ENCODE peak calls at places on chromosomes 6 and 20, in seven cellular contexts. One of them, this sample, is unnamed.
A peak's percentile ranks its signal among the peaks of the same experiment; 100 is the strongest.

GRCh38 chr6:52603000-52603795 is 26.3 kb upstream of the TRAM2 start:
- DNase-seq in NCI-H2081: no peak
- DNase-seq in SHP77: no peak
- DNase-seq in NCI-H1436 treated with DMSO at 0.1 percent for 48 hours: no peak
- DNase-seq in ureter: no peak
- DNase-seq in amygdala: no peak
- DNase-seq in GM12865: peak; percentile 44
- DNase-seq in this sample: no peak

GRCh38 chr6:118705799-118706481 is 54.5 kb upstream of the CEP85L start:
- DNase-seq in NCI-H2081: no peak
- DNase-seq in SHP77: no peak
- DNase-seq in NCI-H1436 treated with DMSO at 0.1 percent for 48 hours: no peak
- DNase-seq in ureter: no peak
- DNase-seq in amygdala: no peak
- DNase-seq in GM12865: peak; percentile 58
- DNase-seq in this sample: no peak

GRCh38 chr6:165183071-165183470 is 126.3 kb downstream of the C6orf118 start:
- DNase-seq in NCI-H2081: no peak
- DNase-seq in SHP77: no peak
- DNase-seq in NCI-H1436 treated with DMSO at 0.1 percent for 48 hours: no peak
- DNase-seq in ureter: no peak
- DNase-seq in amygdala: no peak
- DNase-seq in GM12865: no peak
- DNase-seq in this sample: no peak

GRCh38 chr6:5175635-5176034 is 85.1 kb downstream of the LYRM4 start:
- DNase-seq in NCI-H2081: no peak
- DNase-seq in SHP77: no peak
- DNase-seq in NCI-H1436 treated with DMSO at 0.1 percent for 48 hours: no peak
- DNase-seq in ureter: no peak
- DNase-seq in amygdala: no peak
- DNase-seq in GM12865: peak; percentile 46
- DNase-seq in this sample: no peak

GRCh38 chr20:2865101-2865500 is 8.2 kb upstream of the PTPRA start:
- DNase-seq in NCI-H2081: no peak
- DNase-seq in SHP77: no peak
- DNase-seq in NCI-H1436 treated with DMSO at 0.1 percent for 48 hours: no peak
- DNase-seq in ureter: no peak
- DNase-seq in amygdala: no peak
- DNase-seq in GM12865: no peak
- DNase-seq in this sample: no peak

GRCh38 chr20:13670160-13670559 is 31.4 kb upstream of the TASP1 start:
- DNase-seq in NCI-H2081: no peak
- DNase-seq in SHP77: no peak
- DNase-seq in NCI-H1436 treated with DMSO at 0.1 percent for 48 hours: no peak
- DNase-seq in ureter: no peak
- DNase-seq in amygdala: no peak
- DNase-seq in GM12865: peak; percentile 32
- DNase-seq in this sample: no peak

GRCh38 chr20:52312131-52312729 is 120.7 kb upstream of the ZFP64 start:
- DNase-seq in NCI-H2081: peak; percentile 69
- DNase-seq in SHP77: peak; percentile 50
- DNase-seq in NCI-H1436 treated with DMSO at 0.1 percent for 48 hours: no peak
- DNase-seq in ureter: peak; percentile 50
- DNase-seq in amygdala: no peak
- DNase-seq in GM12865: peak; percentile 64
- DNase-seq in this sample: peak; percentile 58

GRCh38 chr6:106537662-106538061 is 91.6 kb downstream of the RTN4IP1 start:
- DNase-seq in NCI-H2081: no peak
- DNase-seq in SHP77: no peak
- DNase-seq in NCI-H1436 treated with DMSO at 0.1 percent for 48 hours: no peak
- DNase-seq in ureter: no peak
- DNase-seq in amygdala: no peak
- DNase-seq in GM12865: no peak
- DNase-seq in this sample: no peak

GRCh38 chr20:25761596-25761995 is 64.9 kb upstream of the ZNF337 start:
- DNase-seq in NCI-H2081: no peak
- DNase-seq in SHP77: no peak
- DNase-seq in NCI-H1436 treated with DMSO at 0.1 percent for 48 hours: no peak
- DNase-seq in ureter: no peak
- DNase-seq in amygdala: no peak
- DNase-seq in GM12865: no peak
- DNase-seq in this sample: no peak

GRCh38 chr6:148492654-148493290 is 150.1 kb downstream of the SASH1 start:
- DNase-seq in NCI-H2081: no peak
- DNase-seq in SHP77: no peak
- DNase-seq in NCI-H1436 treated with DMSO at 0.1 percent for 48 hours: no peak
- DNase-seq in ureter: no peak
- DNase-seq in amygdala: no peak
- DNase-seq in GM12865: no peak
- DNase-seq in this sample: no peak

GRCh38 chr20:37703338-37703660 is 9.5 kb downstream of the CTNNBL1 start:
- DNase-seq in NCI-H2081: no peak
- DNase-seq in SHP77: no peak
- DNase-seq in NCI-H1436 treated with DMSO at 0.1 percent for 48 hours: no peak
- DNase-seq in ureter: no peak
- DNase-seq in amygdala: no peak
- DNase-seq in GM12865: no peak
- DNase-seq in this sample: no peak

GRCh38 chr6:12538881-12539357 is 177.6 kb upstream of the PHACTR1 start:
- DNase-seq in NCI-H2081: no peak
- DNase-seq in SHP77: no peak
- DNase-seq in NCI-H1436 treated with DMSO at 0.1 percent for 48 hours: no peak
- DNase-seq in ureter: no peak
- DNase-seq in amygdala: no peak
- DNase-seq in GM12865: no peak
- DNase-seq in this sample: peak; percentile 40

GRCh38 chr6:56692586-56693245 is 50.0 kb upstream of the DST start:
- DNase-seq in NCI-H2081: no peak
- DNase-seq in SHP77: no peak
- DNase-seq in NCI-H1436 treated with DMSO at 0.1 percent for 48 hours: no peak
- DNase-seq in ureter: no peak
- DNase-seq in amygdala: no peak
- DNase-seq in GM12865: no peak
- DNase-seq in this sample: no peak

GRCh38 chr6:45614488-45615285 is 237.0 kb upstream of the SUPT3H start:
- DNase-seq in NCI-H2081: no peak
- DNase-seq in SHP77: no peak
- DNase-seq in NCI-H1436 treated with DMSO at 0.1 percent for 48 hours: no peak
- DNase-seq in ureter: no peak
- DNase-seq in amygdala: no peak
- DNase-seq in GM12865: no peak
- DNase-seq in this sample: no peak

GRCh38 chr6:43334466-43335095 is 26.0 kb upstream of the CRIP3 start:
- DNase-seq in NCI-H2081: peak; percentile 36
- DNase-seq in SHP77: peak; percentile 35
- DNase-seq in NCI-H1436 treated with DMSO at 0.1 percent for 48 hours: no peak
- DNase-seq in ureter: no peak
- DNase-seq in amygdala: no peak
- DNase-seq in GM12865: peak; percentile 20
- DNase-seq in this sample: peak; percentile 9

GRCh38 chr6:35058041-35058675 is 83.0 kb downstream of the TCP11 start:
- DNase-seq in NCI-H2081: no peak
- DNase-seq in SHP77: no peak
- DNase-seq in NCI-H1436 treated with DMSO at 0.1 percent for 48 hours: no peak
- DNase-seq in ureter: no peak
- DNase-seq in amygdala: no peak
- DNase-seq in GM12865: no peak
- DNase-seq in this sample: no peak

GRCh38 chr6:106134087-106134770 is 48.1 kb downstream of the PRDM1 start:
- DNase-seq in NCI-H2081: no peak
- DNase-seq in SHP77: no peak
- DNase-seq in NCI-H1436 treated with DMSO at 0.1 percent for 48 hours: no peak
- DNase-seq in ureter: peak; percentile 59
- DNase-seq in amygdala: no peak
- DNase-seq in GM12865: no peak
- DNase-seq in this sample: no peak

GRCh38 chr6:31888281-31889258 is 8.9 kb downstream of the EHMT2 start:
- DNase-seq in NCI-H2081: no peak
- DNase-seq in SHP77: no peak
- DNase-seq in NCI-H1436 treated with DMSO at 0.1 percent for 48 hours: no peak
- DNase-seq in ureter: no peak
- DNase-seq in amygdala: no peak
- DNase-seq in GM12865: peak; percentile 38
- DNase-seq in this sample: peak; percentile 54

GRCh38 chr6:128208851-128209580 is 308.2 kb upstream of the THEMIS start:
- DNase-seq in NCI-H2081: no peak
- DNase-seq in SHP77: no peak
- DNase-seq in NCI-H1436 treated with DMSO at 0.1 percent for 48 hours: no peak
- DNase-seq in ureter: no peak
- DNase-seq in amygdala: no peak
- DNase-seq in GM12865: no peak
- DNase-seq in this sample: no peak

This sample was measured in HuH-7.